ENCODE peak calls at places on chromosomes 6 and 20, in seven cellular contexts. R is T follicular helper cell, P is NCI-H2029, A is GM19239, J is esophagus muscularis mucosa, X is T-helper 1 cell, H is left ventricle myocardium superior. W is an unnamed sample.

GRCh38 chr6:49515485-49516146 is 15.9 kb downstream of the GLYATL3 start:
- DNase-seq in J (no peak), A (no peak), R (no peak), P (no peak), X (no peak), H (no peak), W (no peak)

GRCh38 chr6:137033828-137034227 is 10.9 kb downstream of the IL20RA start:
- DNase-seq in X (peak), A (peak), R (no peak), P (no peak), J (no peak), H (no peak), W (no peak)

GRCh38 chr6:38713812-38714211 is 1.3 kb upstream of the DNAH8 start:
- DNase-seq in J (no peak), X (peak), H (no peak), A (no peak), P (no peak), R (no peak), W (no peak)

GRCh38 chr20:35465976-35466375 is 10.6 kb downstream of the CEP250 start:
- DNase-seq in J (no peak), H (peak), P (no peak), R (no peak), X (no peak), A (no peak), W (no peak)

GRCh38 chr6:44228031-44228430 is 4.6 kb downstream of the SLC29A1 start:
- DNase-seq in A (no peak), H (no peak), J (no peak), P (no peak), R (no peak), X (no peak), W (no peak)

GRCh38 chr20:62307226-62308101 is 4.7 kb downstream of the ADRM1 start:
- DNase-seq in P (no peak), J (no peak), X (no peak), A (no peak), H (no peak), R (no peak), W (no peak)

GRCh38 chr20:44334306-44334705 is 2.5 kb upstream of the R3HDML start:
- DNase-seq in J (no peak), X (no peak), A (no peak), P (no peak), R (no peak), H (no peak), W (no peak)

GRCh38 chr6:157317129-157317814 is 6.0 kb downstream of the TMEM242 start:
- DNase-seq in H (peak), R (no peak), J (peak), P (no peak), A (no peak), X (no peak), W (no peak)

GRCh38 chr6:27684264-27685211 is 211.6 kb upstream of the ZNF184 start:
- DNase-seq in R (peak), X (peak), H (no peak), J (no peak), P (no peak), A (no peak), W (no peak)

GRCh38 chr20:48826064-48826463 is 1.7 kb downstream of the PREX1 start:
- DNase-seq in P (no peak), X (no peak), H (no peak), J (no peak), R (no peak), A (no peak), W (no peak)

GRCh38 chr6:169252805-169253189 is 849 bp downstream of the THBS2 start:
- DNase-seq in H (no peak), A (no peak), X (no peak), R (no peak), J (no peak), P (no peak), W (no peak)

GRCh38 chr6:35485402-35485877 is 11.4 kb downstream of the TEAD3 start:
- DNase-seq in A (no peak), P (no peak), J (no peak), R (no peak), H (peak), X (no peak), W (no peak)

GRCh38 chr6:6243846-6244245 is 76.6 kb downstream of the F13A1 start:
- DNase-seq in X (no peak), P (no peak), A (no peak), R (no peak), H (no peak), J (no peak), W (no peak)

GRCh38 chr20:21808863-21809664 is 103.6 kb downstream of the PAX1 start:
- DNase-seq in R (peak), J (no peak), X (peak), P (no peak), H (peak), A (peak), W (peak)

GRCh38 chr20:50083034-50083433 is 29.9 kb downstream of the UBE2V1 start:
- DNase-seq in P (no peak), H (no peak), A (no peak), J (no peak), R (no peak), X (no peak), W (no peak)

GRCh38 chr6:151075527-151075926 is 164.2 kb upstream of the AKAP12 start:
- DNase-seq in R (no peak), A (no peak), P (no peak), H (no peak), J (no peak), X (no peak), W (no peak)

GRCh38 chr6:27096834-27097511 is 150.5 kb upstream of the PRSS16 start:
- DNase-seq in A (peak), H (no peak), R (no peak), P (no peak), J (no peak), X (peak), W (peak)

GRCh38 chr20:25005220-25005619 is 12.7 kb upstream of the APMAP start:
- DNase-seq in X (no peak), H (no peak), A (no peak), R (no peak), P (peak), J (no peak), W (no peak)

GRCh38 chr6:64861039-64861651 is 845.9 kb downstream of the EYS start:
- DNase-seq in R (no peak), J (no peak), H (no peak), P (no peak), A (no peak), X (no peak), W (no peak)

GRCh38 chr20:30175681-30176080 is 1081.8 kb upstream of the DEFB115 start:
- DNase-seq in X (no peak), P (no peak), H (no peak), J (no peak), A (no peak), R (no peak), W (no peak)

GRCh38 chr6:47434372-47435253 is 43.0 kb upstream of the CD2AP start:
- DNase-seq in R (no peak), H (no peak), J (no peak), X (no peak), P (no peak), A (no peak), W (no peak)

GRCh38 chr6:132199343-132199742 is 201.9 kb downstream of the MOXD1 start:
- DNase-seq in A (no peak), H (no peak), J (no peak), R (no peak), X (no peak), P (no peak), W (no peak)

GRCh38 chr6:146785001-146785585 is 186.3 kb downstream of the ADGB start:
- DNase-seq in H (no peak), J (no peak), P (peak), X (peak), A (no peak), R (no peak), W (no peak)

GRCh38 chr20:59242714-59243626 is 57.4 kb upstream of the EDN3 start:
- DNase-seq in A (no peak), R (no peak), J (no peak), X (peak), P (no peak), H (no peak), W (no peak)

GRCh38 chr6:149065658-149066556 is 251.6 kb upstream of the TAB2 start:
- DNase-seq in R (peak), A (peak), X (peak), H (no peak), J (no peak), P (no peak), W (no peak)

GRCh38 chr6:156886409-156886808 is 109.2 kb downstream of the ARID1B start:
- DNase-seq in P (no peak), A (peak), J (no peak), H (no peak), R (no peak), X (no peak), W (no peak)

GRCh38 chr20:63100401-63100925 is 93.7 kb upstream of the BHLHE23 start:
- DNase-seq in J (no peak), X (no peak), H (no peak), P (no peak), R (no peak), A (no peak), W (no peak)

GRCh38 chr6:121436966-121437756 is 1.7 kb downstream of the GJA1 start:
- DNase-seq in H (peak), P (no peak), R (no peak), X (no peak), J (no peak), A (no peak), W (no peak)

GRCh38 chr20:8639112-8639778 is 429.6 kb upstream of the PLCB4 start:
- DNase-seq in X (no peak), A (no peak), H (no peak), R (no peak), P (no peak), J (no peak), W (no peak)

GRCh38 chr20:17014217-17014616 is 212.6 kb upstream of the PCSK2 start:
- DNase-seq in R (no peak), A (no peak), J (no peak), H (no peak), P (no peak), X (no peak), W (no peak)

GRCh38 chr20:23995905-23996666 is 7.5 kb upstream of the GGTLC1 start:
- DNase-seq in R (peak), J (no peak), A (peak), H (peak), X (peak), P (peak), W (no peak)

GRCh38 chr20:45905505-45906079 is 6.4 kb downstream of the PLTP start:
- DNase-seq in J (no peak), H (no peak), R (no peak), A (no peak), P (no peak), X (no peak), W (no peak)